ENCODE peak calls at places on chromosomes 12 and 14, in five cellular contexts. N is HepG2, W is K562, Q is H1, X is GM12878. S is an unnamed sample.

GRCh38 chr12:57110189-57111045 is 745 bp downstream of the STAT6 start:
- DNase-seq in N (peak), W (peak), Q (peak), X (no peak), S (peak)

GRCh38 chr14:68813318-68813838 is 20.5 kb upstream of the ZFP36L1 start:
- DNase-seq in N (no peak), W (no peak), Q (no peak), X (no peak), S (no peak)

GRCh38 chr14:103104389-103104653 is 9.8 kb downstream of the EXOC3L4 start:
- DNase-seq in N (no peak), W (no peak), Q (no peak), X (no peak), S (no peak)

GRCh38 chr12:25670076-25671055 is 117.3 kb upstream of the LMNTD1 start:
- DNase-seq in N (no peak), W (no peak), Q (no peak), X (no peak), S (no peak)

GRCh38 chr14:79852975-79853374 is 358.3 kb downstream of the DIO2 start:
- DNase-seq in N (no peak), W (no peak), Q (no peak), X (no peak), S (peak)

GRCh38 chr12:108594-108993 is 42.0 kb downstream of the IQSEC3 start:
- DNase-seq in N (no peak), W (no peak), Q (no peak), X (no peak), S (no peak)

GRCh38 chr12:84463756-84464495 is 448.7 kb downstream of the SLC6A15 start:
- DNase-seq in N (no peak), W (no peak), Q (no peak), X (no peak), S (no peak)

GRCh38 chr12:27488479-27488878 is 35.5 kb upstream of the PPFIBP1 start:
- DNase-seq in N (no peak), W (no peak), Q (no peak), X (no peak), S (no peak)

GRCh38 chr14:100670017-100670974 is 56.4 kb upstream of the DLK1 start:
- DNase-seq in N (no peak), W (no peak), Q (no peak), X (no peak), S (no peak)

GRCh38 chr12:110135012-110135411 is 10.9 kb downstream of the IFT81 start:
- DNase-seq in N (no peak), W (peak), Q (no peak), X (no peak), S (no peak)

GRCh38 chr12:119320678-119321077 is 13.9 kb upstream of the CCDC60 start:
- DNase-seq in N (no peak), W (no peak), Q (no peak), X (no peak), S (no peak)

GRCh38 chr12:119318811-119319210 is 15.7 kb upstream of the CCDC60 start:
- DNase-seq in N (no peak), W (no peak), Q (no peak), X (no peak), S (no peak)

GRCh38 chr12:119326341-119326740 is 8.2 kb upstream of the CCDC60 start:
- DNase-seq in N (no peak), W (no peak), Q (no peak), X (no peak), S (no peak)

GRCh38 chr12:119319638-119320037 is 14.9 kb upstream of the CCDC60 start:
- DNase-seq in N (no peak), W (no peak), Q (no peak), X (no peak), S (no peak)

DNA sequence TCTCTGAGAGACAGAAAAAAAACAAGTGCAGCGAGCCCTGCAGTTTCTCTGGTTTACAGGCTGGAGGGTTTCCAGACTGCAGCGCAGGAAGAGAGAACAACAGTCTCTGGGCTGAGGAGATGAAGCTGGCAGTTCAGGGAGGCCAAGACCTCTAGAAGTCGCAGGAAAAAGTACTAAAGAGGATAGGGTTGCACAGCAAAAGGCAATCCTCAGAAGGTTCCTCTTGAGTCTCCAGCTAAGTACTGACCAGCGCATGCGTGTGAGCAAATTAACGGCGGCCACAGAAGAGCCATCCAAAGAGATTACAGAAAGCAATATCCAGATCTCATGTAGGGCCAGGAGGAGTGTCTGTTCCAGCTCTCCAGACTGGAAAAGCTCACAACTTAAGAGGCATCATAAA is 12.2 kb upstream of the CCDC60 start:
- DNase-seq in N (no peak), W (no peak), Q (no peak), X (no peak), S (no peak)
- TF ChIP-seq CREB1 in N (no peak), W (no peak), Q (no peak), X (no peak), S (no peak)

GRCh38 chr12:69649529-69649928 is 38.8 kb upstream of the LRRC10 start:
- DNase-seq in N (no peak), W (no peak), Q (no peak), X (no peak), S (no peak)
- H2AFZ ChIP-seq in N (no peak), W (no peak), Q (no peak), X (no peak), S (no peak)

DNA sequence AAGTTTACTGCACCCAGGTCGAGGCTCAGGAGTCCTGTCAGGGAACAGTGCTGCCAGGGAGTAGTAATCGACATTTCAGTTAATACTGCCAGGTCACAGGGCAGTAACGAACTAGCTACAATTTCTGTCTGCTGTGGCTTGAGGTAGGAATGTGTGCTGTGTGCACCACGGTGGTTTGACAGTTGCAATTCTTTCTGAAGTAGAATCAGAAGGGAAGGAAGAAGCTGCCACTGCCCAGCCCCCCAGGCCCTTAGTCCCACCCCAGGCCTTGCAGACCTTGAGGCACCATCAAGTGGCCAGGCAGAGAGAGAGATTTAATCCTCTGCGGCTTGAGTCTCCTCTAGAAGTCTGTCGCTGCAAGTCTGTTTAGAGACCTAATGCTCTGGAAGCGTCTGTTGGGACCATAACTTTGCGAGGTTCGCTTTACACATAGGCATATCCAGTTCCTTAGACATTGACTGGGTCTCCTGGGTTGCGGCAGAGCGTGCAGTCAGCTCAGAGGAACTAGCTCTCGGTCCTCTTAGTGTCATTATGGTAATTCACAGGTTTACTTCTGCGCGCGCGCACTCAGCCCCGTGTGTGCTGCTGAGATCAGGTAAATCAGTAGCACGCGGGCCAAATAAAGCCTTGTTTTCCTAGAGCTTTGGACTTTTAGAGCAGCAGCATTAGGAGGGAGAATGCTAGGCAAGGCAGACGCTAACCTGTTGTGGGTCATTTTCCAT is 9.8 kb downstream of the NKX2-1 start:
- DNase-seq in N (no peak), W (no peak), Q (no peak), X (no peak), S (peak)
- TF ChIP-seq CREB1 in N (no peak), W (no peak), Q (no peak), X (no peak), S (no peak)

DNA sequence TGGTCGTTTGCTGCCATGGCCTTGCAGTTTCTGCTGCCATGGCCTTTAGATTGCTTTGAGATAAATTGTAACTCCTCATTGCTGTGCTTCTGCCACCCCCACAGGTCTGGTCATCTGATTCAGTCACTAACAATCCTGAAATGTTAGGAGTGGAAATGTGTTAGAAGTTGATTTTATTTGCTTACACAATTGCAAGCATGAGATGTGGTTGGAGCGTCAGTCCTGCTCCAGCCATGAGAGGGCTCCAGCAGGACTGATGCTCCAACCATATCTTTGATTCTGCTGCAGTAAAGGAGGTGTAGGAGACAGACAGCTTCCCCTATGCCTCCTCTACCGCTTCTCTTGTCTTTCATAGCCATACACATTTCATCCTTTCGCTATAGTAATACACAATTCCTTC is 226.8 kb upstream of the RGS6 start:
- DNase-seq in N (no peak), W (no peak), Q (no peak), X (no peak), S (peak)
- H2AFZ ChIP-seq in N (no peak), W (no peak), Q (no peak), X (no peak), S (no peak)

S was measured in GM23338.